ENCODE peak calls at places on chromosome 19, in eight cellular contexts. One of them, this sample, is unnamed.

GRCh38 chr19:7968796-7969559 is 25.5 kb upstream of the TIMM44 start:
- DNase-seq in HCT116: no peak
- DNase-seq in GM23338: no peak
- DNase-seq in PC-3: no peak
- DNase-seq in hepatocyte: no peak
- DNase-seq in neural progenitor cell: no peak
- DNase-seq in SK-N-SH: no peak
- DNase-seq in OCI-LY7: no peak
- DNase-seq in this sample: peak; percentile 47

GRCh38 chr19:8161135-8161646 is 11.8 kb upstream of the FBN3 start:
- DNase-seq in HCT116: peak; percentile 48
- DNase-seq in GM23338: peak; percentile 64
- DNase-seq in PC-3: peak; percentile 76
- DNase-seq in hepatocyte: no peak
- DNase-seq in neural progenitor cell: peak; percentile 17
- DNase-seq in SK-N-SH: peak; percentile 40
- DNase-seq in OCI-LY7: peak; percentile 72
- DNase-seq in this sample: no peak

GRCh38 chr19:8261881-8262280 is 46.3 kb downstream of the CD320 start:
- DNase-seq in HCT116: no peak
- DNase-seq in GM23338: no peak
- DNase-seq in PC-3: no peak
- DNase-seq in hepatocyte: no peak
- DNase-seq in neural progenitor cell: no peak
- DNase-seq in SK-N-SH: no peak
- DNase-seq in OCI-LY7: no peak
- DNase-seq in this sample: no peak

GRCh38 chr19:8607386-8607785 is 3.1 kb downstream of the ADAMTS10 start:
- DNase-seq in HCT116: no peak
- DNase-seq in GM23338: no peak
- DNase-seq in PC-3: no peak
- DNase-seq in hepatocyte: no peak
- DNase-seq in neural progenitor cell: no peak
- DNase-seq in SK-N-SH: no peak
- DNase-seq in OCI-LY7: no peak
- DNase-seq in this sample: peak; percentile 82

GRCh38 chr19:29499261-29499920 is 26.4 kb upstream of the VSTM2B start:
- DNase-seq in HCT116: no peak
- DNase-seq in GM23338: peak; percentile 30
- DNase-seq in PC-3: no peak
- DNase-seq in hepatocyte: no peak
- DNase-seq in neural progenitor cell: no peak
- DNase-seq in SK-N-SH: no peak
- DNase-seq in OCI-LY7: no peak
- DNase-seq in this sample: no peak

GRCh38 chr19:50500753-50501151 is 10.2 kb downstream of the JOSD2 start:
- DNase-seq in HCT116: no peak
- DNase-seq in GM23338: no peak
- DNase-seq in PC-3: no peak
- DNase-seq in hepatocyte: no peak
- DNase-seq in neural progenitor cell: no peak
- DNase-seq in SK-N-SH: no peak
- DNase-seq in OCI-LY7: no peak
- DNase-seq in this sample: no peak

GRCh38 chr19:41887711-41888382 is 4.9 kb downstream of the ARHGEF1 start:
- DNase-seq in HCT116: peak; percentile 93
- DNase-seq in GM23338: peak; percentile 92
- DNase-seq in PC-3: peak; percentile 95
- DNase-seq in hepatocyte: peak; percentile 87
- DNase-seq in neural progenitor cell: no peak
- DNase-seq in SK-N-SH: no peak
- DNase-seq in OCI-LY7: peak; percentile 89
- DNase-seq in this sample: peak; percentile 49

GRCh38 chr19:44796701-44797115 is 12.2 kb upstream of the BCAM start:
- DNase-seq in HCT116: no peak
- DNase-seq in GM23338: peak; percentile 73
- DNase-seq in PC-3: peak; percentile 73
- DNase-seq in hepatocyte: no peak
- DNase-seq in neural progenitor cell: peak; percentile 25
- DNase-seq in SK-N-SH: no peak
- DNase-seq in OCI-LY7: peak; percentile 24
- DNase-seq in this sample: no peak

GRCh38 chr19:3670796-3671679 is 29.2 kb downstream of the PIP5K1C start:
- DNase-seq in HCT116: no peak
- DNase-seq in GM23338: no peak
- DNase-seq in PC-3: no peak
- DNase-seq in hepatocyte: peak; percentile 42
- DNase-seq in neural progenitor cell: no peak
- DNase-seq in SK-N-SH: no peak
- DNase-seq in OCI-LY7: no peak
- DNase-seq in this sample: peak; percentile 85

GRCh38 chr19:3669134-3669436 is 31.2 kb downstream of the PIP5K1C start:
- DNase-seq in HCT116: no peak
- DNase-seq in GM23338: no peak
- DNase-seq in PC-3: no peak
- DNase-seq in hepatocyte: no peak
- DNase-seq in neural progenitor cell: no peak
- DNase-seq in SK-N-SH: no peak
- DNase-seq in OCI-LY7: no peak
- DNase-seq in this sample: no peak

GRCh38 chr19:3671680-3672574 is 28.3 kb downstream of the PIP5K1C start:
- DNase-seq in HCT116: no peak
- DNase-seq in GM23338: no peak
- DNase-seq in PC-3: no peak
- DNase-seq in hepatocyte: no peak
- DNase-seq in neural progenitor cell: no peak
- DNase-seq in SK-N-SH: no peak
- DNase-seq in OCI-LY7: no peak
- DNase-seq in this sample: no peak

GRCh38 chr19:3669616-3670257 is 30.5 kb downstream of the PIP5K1C start:
- DNase-seq in HCT116: no peak
- DNase-seq in GM23338: no peak
- DNase-seq in PC-3: no peak
- DNase-seq in hepatocyte: no peak
- DNase-seq in neural progenitor cell: no peak
- DNase-seq in SK-N-SH: no peak
- DNase-seq in OCI-LY7: no peak
- DNase-seq in this sample: no peak

DNA sequence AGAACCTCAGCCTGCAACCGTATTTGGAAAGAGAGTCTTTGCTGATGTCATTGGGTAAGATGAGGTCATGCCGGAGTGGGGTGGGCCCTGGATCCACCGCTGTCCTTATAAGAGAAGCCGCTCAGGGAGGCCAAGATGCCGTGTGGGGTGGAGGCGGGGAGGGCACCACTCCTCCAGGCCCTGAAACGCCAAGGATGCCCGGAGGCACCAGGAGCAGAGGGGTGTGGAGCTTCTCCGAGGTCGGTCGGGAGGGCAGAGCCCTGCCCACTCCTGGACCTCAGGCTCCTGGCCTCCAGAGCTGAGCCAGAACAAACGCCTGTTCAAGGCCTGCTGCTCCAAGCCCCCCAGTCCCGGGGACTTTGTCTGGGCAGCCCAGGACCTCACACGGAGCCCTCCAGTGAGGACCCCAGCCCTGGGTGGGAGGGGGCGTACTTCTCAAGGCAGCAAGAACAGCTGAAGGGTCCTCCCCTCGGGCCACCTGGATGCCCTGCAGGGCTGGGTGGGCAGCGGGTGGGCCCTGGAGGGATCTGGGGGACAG is 29.9 kb downstream of the PIP5K1C start:
- DNase-seq in HCT116: no peak
- DNase-seq in GM23338: no peak
- DNase-seq in PC-3: no peak
- DNase-seq in hepatocyte: peak; percentile 49
- DNase-seq in neural progenitor cell: peak; percentile 45
- DNase-seq in SK-N-SH: no peak
- DNase-seq in OCI-LY7: no peak
- DNase-seq in this sample: peak; percentile 95
- H3K27ac ChIP-seq in HCT116: no peak overlapping the region
- H3K27ac ChIP-seq in GM23338: peak overlapping the region; percentile 66
- H3K27ac ChIP-seq in PC-3: no peak overlapping the region
- H3K27ac ChIP-seq in hepatocyte: peak overlapping the region; percentile 84
- H3K27ac ChIP-seq in neural progenitor cell: peak overlapping the region; percentile 76
- H3K27ac ChIP-seq in SK-N-SH: no peak overlapping the region
- H3K27ac ChIP-seq in OCI-LY7: no peak overlapping the region
- H3K27ac ChIP-seq in this sample: peak overlapping the region; percentile 89

DNA sequence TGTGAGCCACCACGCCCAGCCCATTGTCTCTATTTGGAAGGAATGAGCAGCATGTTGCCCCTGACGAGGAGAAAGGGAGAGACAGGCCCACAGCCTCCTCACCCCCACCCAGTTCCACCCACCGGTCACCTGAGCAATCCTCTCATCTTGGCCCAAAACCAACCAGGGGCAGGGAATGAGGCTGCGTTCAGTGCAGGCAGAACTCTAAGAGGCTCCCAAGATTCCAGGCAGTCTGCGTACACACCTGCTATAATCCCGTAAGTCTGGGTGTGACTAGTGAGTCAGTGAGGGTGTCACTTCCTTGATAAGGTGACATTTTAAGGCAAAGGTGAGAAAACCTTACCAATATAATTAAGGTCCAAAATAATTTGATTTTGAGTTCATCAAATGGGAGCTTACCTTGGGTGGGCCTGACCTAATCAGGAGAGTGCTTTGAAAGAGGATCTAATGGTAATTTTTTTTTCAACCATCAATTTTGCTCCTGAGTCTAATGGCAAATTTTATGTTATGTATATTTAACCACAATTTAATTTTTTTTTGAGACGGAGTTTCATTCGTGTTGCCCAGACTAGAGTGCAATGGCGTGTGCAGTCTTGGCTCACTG is 26.9 kb upstream of the KLF2 start:
- DNase-seq in HCT116: peak; percentile 89
- DNase-seq in GM23338: no peak
- DNase-seq in PC-3: peak; percentile 12
- DNase-seq in hepatocyte: no peak
- DNase-seq in neural progenitor cell: no peak
- DNase-seq in SK-N-SH: no peak
- DNase-seq in OCI-LY7: no peak
- DNase-seq in this sample: no peak
- TF ChIP-seq EZH2phosphoT487 in HCT116: no peak
- TF ChIP-seq EZH2phosphoT487 in GM23338: no peak
- TF ChIP-seq EZH2phosphoT487 in PC-3: no peak
- TF ChIP-seq EZH2phosphoT487 in hepatocyte: no peak
- TF ChIP-seq EZH2phosphoT487 in neural progenitor cell: no peak
- TF ChIP-seq EZH2phosphoT487 in SK-N-SH: no peak
- TF ChIP-seq EZH2phosphoT487 in OCI-LY7: no peak
- TF ChIP-seq EZH2phosphoT487 in this sample: no peak

DNA sequence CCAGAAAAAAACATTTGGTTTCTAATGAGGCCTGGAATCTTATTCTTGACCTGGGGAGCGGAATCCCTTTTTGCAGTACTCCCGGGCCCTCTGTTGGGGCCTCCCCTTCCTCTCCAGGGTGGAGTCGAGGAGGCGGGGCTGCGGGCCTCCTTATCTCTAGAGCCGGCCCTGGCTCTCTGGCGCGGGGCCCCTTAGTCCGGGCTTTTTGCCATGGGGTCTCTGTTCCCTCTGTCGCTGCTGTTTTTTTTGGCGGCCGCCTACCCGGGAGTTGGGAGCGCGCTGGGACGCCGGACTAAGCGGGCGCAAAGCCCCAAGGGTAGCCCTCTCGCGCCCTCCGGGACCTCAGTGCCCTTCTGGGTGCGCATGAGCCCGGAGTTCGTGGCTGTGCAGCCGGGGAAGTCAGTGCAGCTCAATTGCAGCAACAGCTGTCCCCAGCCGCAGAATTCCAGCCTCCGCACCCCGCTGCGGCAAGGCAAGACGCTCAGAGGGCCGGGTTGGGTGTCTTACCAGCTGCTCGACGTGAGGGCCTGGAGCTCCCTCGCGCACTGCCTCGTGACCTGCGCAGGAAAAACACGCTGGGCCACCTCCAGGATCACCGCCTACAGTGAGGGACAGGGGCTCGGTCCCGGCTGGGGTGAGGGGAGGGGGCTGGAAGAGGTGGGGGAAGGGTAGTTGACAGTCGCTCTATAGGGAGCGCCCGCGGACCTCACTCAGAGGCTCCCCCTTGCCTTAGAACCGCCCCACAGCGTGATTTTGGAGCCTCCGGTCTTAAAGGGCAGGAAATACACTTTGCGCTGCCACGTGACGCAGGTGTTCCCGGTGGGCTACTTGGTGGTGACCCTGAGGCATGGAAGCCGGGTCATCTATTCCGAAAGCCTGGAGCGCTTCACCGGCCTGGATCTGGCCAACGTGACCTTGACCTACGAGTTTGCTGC is at the start of gene ICAM4:
- DNase-seq in HCT116: no peak
- DNase-seq in GM23338: peak; percentile 84
- DNase-seq in PC-3: no peak
- DNase-seq in hepatocyte: peak; percentile 67
- DNase-seq in neural progenitor cell: peak; percentile 78
- DNase-seq in SK-N-SH: peak; percentile 64
- DNase-seq in OCI-LY7: peak; percentile 27
- DNase-seq in this sample: peak; percentile 35
- H3K27ac ChIP-seq in HCT116: peak within 1 kb of the TSS; percentile 76
- H3K27ac ChIP-seq in GM23338: no peak within 1 kb of the TSS
- H3K27ac ChIP-seq in PC-3: no peak within 1 kb of the TSS
- H3K27ac ChIP-seq in hepatocyte: peak within 1 kb of the TSS; percentile 68
- H3K27ac ChIP-seq in neural progenitor cell: no peak within 1 kb of the TSS
- H3K27ac ChIP-seq in SK-N-SH: no peak within 1 kb of the TSS
- H3K27ac ChIP-seq in OCI-LY7: peak within 1 kb of the TSS; percentile 37
- H3K27ac ChIP-seq in this sample: no peak within 1 kb of the TSS

GRCh38 chr19:1170938-1171754 is 2.9 kb downstream of the SBNO2 start:
- DNase-seq in HCT116: no peak
- DNase-seq in GM23338: no peak
- DNase-seq in PC-3: peak; percentile 33
- DNase-seq in hepatocyte: no peak
- DNase-seq in neural progenitor cell: peak; percentile 40
- DNase-seq in SK-N-SH: no peak
- DNase-seq in OCI-LY7: no peak
- DNase-seq in this sample: peak; percentile 33

GRCh38 chr19:1168562-1168873 is 5.5 kb downstream of the SBNO2 start:
- DNase-seq in HCT116: no peak
- DNase-seq in GM23338: no peak
- DNase-seq in PC-3: no peak
- DNase-seq in hepatocyte: no peak
- DNase-seq in neural progenitor cell: no peak
- DNase-seq in SK-N-SH: no peak
- DNase-seq in OCI-LY7: no peak
- DNase-seq in this sample: no peak

GRCh38 chr19:1169921-1170885 is 3.9 kb downstream of the SBNO2 start:
- DNase-seq in HCT116: no peak
- DNase-seq in GM23338: no peak
- DNase-seq in PC-3: peak; percentile 87
- DNase-seq in hepatocyte: no peak
- DNase-seq in neural progenitor cell: no peak
- DNase-seq in SK-N-SH: peak; percentile 87
- DNase-seq in OCI-LY7: no peak
- DNase-seq in this sample: peak; percentile 65

GRCh38 chr19:1167687-1168561 is 6.1 kb downstream of the SBNO2 start:
- DNase-seq in HCT116: no peak
- DNase-seq in GM23338: no peak
- DNase-seq in PC-3: peak; percentile 67
- DNase-seq in hepatocyte: no peak
- DNase-seq in neural progenitor cell: no peak
- DNase-seq in SK-N-SH: no peak
- DNase-seq in OCI-LY7: no peak
- DNase-seq in this sample: no peak

DNA sequence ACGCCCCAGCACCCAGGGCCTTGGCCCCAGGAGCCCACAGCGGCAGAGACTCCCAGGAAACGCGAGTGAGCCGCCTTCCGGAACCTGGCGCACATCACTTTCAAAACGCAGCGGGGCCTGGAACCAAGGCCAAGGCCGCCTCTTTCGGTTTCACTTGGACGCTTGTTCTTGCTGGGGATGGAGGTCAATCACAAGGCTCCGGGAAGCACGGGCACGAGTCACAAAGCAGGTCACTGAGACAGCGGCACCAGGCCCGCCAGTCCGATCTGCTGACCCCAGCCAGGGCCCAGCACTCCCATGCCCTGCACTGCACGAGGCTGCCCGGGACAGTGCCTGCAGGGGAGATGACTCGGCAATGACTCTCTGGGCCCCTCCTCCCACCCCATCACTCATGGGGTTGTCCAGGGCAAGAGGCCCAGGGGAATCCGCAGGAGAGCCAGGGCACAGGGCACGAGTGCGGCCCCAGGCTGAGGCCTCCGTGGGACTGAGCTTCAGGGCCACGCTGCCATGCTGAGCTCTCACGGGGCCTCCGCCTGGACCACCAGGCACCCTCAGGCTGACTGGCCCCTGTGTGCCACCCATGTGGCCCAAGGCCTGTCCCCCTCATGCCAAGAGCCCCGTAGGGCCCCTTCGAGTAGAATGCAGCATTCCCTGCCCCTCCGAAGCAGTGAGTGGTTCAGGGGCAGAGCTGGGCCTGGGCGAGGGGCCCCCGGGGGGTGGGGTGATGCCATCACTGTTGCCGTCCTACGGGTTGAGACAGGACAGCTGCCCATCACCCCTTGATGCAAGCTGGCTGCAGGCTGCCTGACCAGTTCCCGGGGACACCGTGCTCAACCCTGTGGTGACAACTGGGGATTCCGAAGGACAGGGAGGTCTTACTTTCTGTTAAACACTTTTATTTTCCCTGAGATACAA is 4.9 kb downstream of the SBNO2 start:
- DNase-seq in HCT116: no peak
- DNase-seq in GM23338: no peak
- DNase-seq in PC-3: peak; percentile 83
- DNase-seq in hepatocyte: no peak
- DNase-seq in neural progenitor cell: no peak
- DNase-seq in SK-N-SH: no peak
- DNase-seq in OCI-LY7: no peak
- DNase-seq in this sample: peak; percentile 90
- TF ChIP-seq EZH2phosphoT487 in HCT116: no peak
- TF ChIP-seq EZH2phosphoT487 in GM23338: no peak
- TF ChIP-seq EZH2phosphoT487 in PC-3: peak; percentile 77
- TF ChIP-seq EZH2phosphoT487 in hepatocyte: no peak
- TF ChIP-seq EZH2phosphoT487 in neural progenitor cell: no peak
- TF ChIP-seq EZH2phosphoT487 in SK-N-SH: no peak
- TF ChIP-seq EZH2phosphoT487 in OCI-LY7: no peak
- TF ChIP-seq EZH2phosphoT487 in this sample: no peak